ENCODE peak calls at places on chromosomes 12 and 14, in eight cellular contexts. F, K, T, E, J, M, A and C are unnamed samples.

GRCh38 chr12:108400481-108400880 is 61.4 kb upstream of the CMKLR1 start:
- DNase-seq in F (no peak), K (no peak), T (no peak), E (no peak), J (no peak), M (no peak), A (no peak), C (no peak)

GRCh38 chr14:50758945-50759344 is 72.0 kb downstream of the NIN start:
- DNase-seq in F (no peak), K (no peak), T (no peak), E (no peak), J (no peak), M (no peak), A (no peak), C (no peak)

GRCh38 chr12:53942467-53942997 is 3.9 kb downstream of the HOXC13 start:
- DNase-seq in F (no peak), K (no peak), T (no peak), E (no peak), J (no peak), M (no peak), A (no peak), C (no peak)

GRCh38 chr12:132432721-132433577 is 57.0 kb upstream of the FBRSL1 start:
- DNase-seq in F (no peak), K (no peak), T (no peak), E (no peak), J (no peak), M (no peak), A (peak; percentile 15), C (no peak)

GRCh38 chr14:71675126-71675901 is 256.9 kb upstream of the RGS6 start:
- DNase-seq in F (no peak), K (no peak), T (no peak), E (no peak), J (no peak), M (no peak), A (no peak), C (no peak)

GRCh38 chr12:96143392-96143791 is 50.8 kb upstream of the ELK3 start:
- DNase-seq in F (no peak), K (no peak), T (no peak), E (no peak), J (no peak), M (no peak), A (no peak), C (no peak)

GRCh38 chr12:2250797-2251196 is 198.0 kb downstream of the CACNA1C start:
- DNase-seq in F (no peak), K (no peak), T (no peak), E (no peak), J (no peak), M (no peak), A (no peak), C (no peak)

GRCh38 chr14:101559624-101560533 is 1.4 kb upstream of the DIO3 start:
- DNase-seq in F (no peak), K (no peak), T (no peak), E (no peak), J (no peak), M (peak; percentile 59), A (peak; percentile 3), C (no peak)

GRCh38 chr14:23300687-23301223 is 1.9 kb downstream of the PPP1R3E start:
- DNase-seq in F (peak; percentile 26), K (no peak), T (peak; percentile 92), E (no peak), J (no peak), M (peak; percentile 67), A (peak; percentile 13), C (no peak)

GRCh38 chr14:23299986-23300686 is 2.5 kb downstream of the PPP1R3E start:
- DNase-seq in F (no peak), K (no peak), T (no peak), E (no peak), J (no peak), M (no peak), A (no peak), C (no peak)

GRCh38 chr14:23301969-23302289 is 730 bp downstream of the PPP1R3E start:
- DNase-seq in F (no peak), K (no peak), T (no peak), E (no peak), J (no peak), M (no peak), A (no peak), C (no peak)

GRCh38 chr14:23301288-23301968 is 1.2 kb downstream of the PPP1R3E start:
- DNase-seq in F (peak; percentile 82), K (no peak), T (peak; percentile 99), E (peak; percentile 95), J (peak; percentile 93), M (peak; percentile 99), A (peak; percentile 98), C (peak; percentile 95)

GRCh38 chr14:23302290-23303225 is at the start of gene PPP1R3E:
- DNase-seq in F (peak; percentile 30), K (no peak), T (peak; percentile 95), E (no peak), J (no peak), M (peak; percentile 86), A (peak; percentile 41), C (peak; percentile 60)
- TF ChIP-seq POLR2A in F (peak; percentile 17), K (no peak), T (no peak), E (no peak), J (peak; percentile 63), M (no peak), A (no peak), C (no peak)

GRCh38 chr12:48988030-48988649 is 10.0 kb downstream of the WNT1 start:
- DNase-seq in F (peak; percentile 80), K (no peak), T (peak; percentile 94), E (no peak), J (no peak), M (no peak), A (peak; percentile 37), C (peak; percentile 74)
- TF ChIP-seq POLR2A in F (no peak), K (no peak), T (no peak), E (no peak), J (no peak), M (no peak), A (no peak), C (no peak)

GRCh38 chr12:6632026-6632978 is 3.5 kb downstream of the LPAR5 start:
- DNase-seq in F (no peak), K (no peak), T (no peak), E (no peak), J (no peak), M (no peak), A (no peak), C (no peak)

GRCh38 chr12:6635375-6635855 is 344 bp downstream of the LPAR5 start:
- DNase-seq in F (no peak), K (no peak), T (no peak), E (no peak), J (no peak), M (no peak), A (no peak), C (no peak)

GRCh38 chr12:6627598-6627997 is 8.2 kb downstream of the LPAR5 start:
- DNase-seq in F (peak; percentile 48), K (no peak), T (no peak), E (no peak), J (no peak), M (no peak), A (no peak), C (no peak)

GRCh38 chr12:6630696-6631095 is 5.1 kb downstream of the LPAR5 start:
- DNase-seq in F (no peak), K (no peak), T (no peak), E (no peak), J (no peak), M (no peak), A (no peak), C (no peak)

DNA sequence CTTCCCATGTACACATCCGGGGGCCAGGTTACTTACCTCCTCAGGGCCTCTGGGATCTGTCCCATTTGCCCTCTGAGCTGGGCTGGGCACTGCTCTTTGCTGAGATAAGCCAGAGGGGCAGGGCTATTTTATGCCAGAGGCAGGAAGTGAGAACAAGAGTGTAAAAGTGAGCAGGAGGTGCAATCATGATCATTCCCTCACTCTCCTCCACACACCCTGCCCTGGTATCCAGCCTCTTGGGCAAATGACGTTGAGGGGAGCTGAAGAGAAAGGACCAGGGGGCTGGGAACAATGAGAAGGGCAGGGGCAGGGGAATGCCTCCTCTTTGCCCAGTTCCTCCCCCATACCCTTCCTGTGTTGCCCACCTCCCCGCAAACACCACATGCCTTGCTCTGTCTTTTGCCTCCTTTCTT is 4.2 kb downstream of the LPAR5 start:
- DNase-seq in F (no peak), K (no peak), T (no peak), E (no peak), J (no peak), M (no peak), A (no peak), C (no peak)
- TF ChIP-seq POLR2A in F (no peak), K (no peak), T (no peak), E (no peak), J (no peak), M (no peak), A (no peak), C (no peak)

GRCh38 chr12:69658203-69658602 is 40.9 kb downstream of the BEST3 start:
- DNase-seq in F (no peak), K (no peak), T (no peak), E (no peak), J (no peak), M (no peak), A (no peak), C (no peak)

GRCh38 chr12:69662764-69663163 is 36.3 kb downstream of the BEST3 start:
- DNase-seq in F (no peak), K (no peak), T (no peak), E (no peak), J (no peak), M (no peak), A (no peak), C (no peak)

GRCh38 chr12:69657376-69658137 is 41.5 kb downstream of the BEST3 start:
- DNase-seq in F (no peak), K (no peak), T (no peak), E (no peak), J (no peak), M (no peak), A (peak; percentile 67), C (no peak)

GRCh38 chr12:69661386-69661785 is 37.7 kb downstream of the BEST3 start:
- DNase-seq in F (no peak), K (no peak), T (no peak), E (no peak), J (no peak), M (no peak), A (no peak), C (no peak)

GRCh38 chr12:69660164-69660863 is 38.8 kb downstream of the BEST3 start:
- DNase-seq in F (no peak), K (no peak), T (no peak), E (no peak), J (no peak), M (no peak), A (no peak), C (no peak)
- TF ChIP-seq POLR2A in F (no peak), K (no peak), T (no peak), E (no peak), J (no peak), M (no peak), A (no peak), C (no peak)